ENCODE peak calls at places on chromosomes 3 and 15, in four cellular contexts. One of them, this sample, is unnamed.

GRCh38 chr3:47643092-47643491 is 64.4 kb upstream of the CSPG5 start:
- DNase-seq in PC-9: no peak
- DNase-seq in M059J: no peak
- DNase-seq in NCI-H2171: no peak
- DNase-seq in this sample: no peak

GRCh38 chr15:63046927-63047760 is 4.6 kb downstream of the TPM1 start:
- DNase-seq in PC-9: no peak
- DNase-seq in M059J: peak; percentile 86
- DNase-seq in NCI-H2171: no peak
- DNase-seq in this sample: peak; percentile 46

GRCh38 chr3:29721789-29722188 is 440.9 kb downstream of the RBMS3 start:
- DNase-seq in PC-9: no peak
- DNase-seq in M059J: no peak
- DNase-seq in NCI-H2171: no peak
- DNase-seq in this sample: no peak

GRCh38 chr3:104763007-104763406 is 603.7 kb upstream of the ALCAM start:
- DNase-seq in PC-9: peak; percentile 10
- DNase-seq in M059J: peak; percentile 79
- DNase-seq in NCI-H2171: no peak
- DNase-seq in this sample: peak; percentile 90

GRCh38 chr3:155391104-155391503 is 97.6 kb upstream of the STRIT1 start:
- DNase-seq in PC-9: no peak
- DNase-seq in M059J: no peak
- DNase-seq in NCI-H2171: no peak
- DNase-seq in this sample: no peak

GRCh38 chr3:157110761-157111238 is 49.1 kb downstream of the CCNL1 start:
- DNase-seq in PC-9: no peak
- DNase-seq in M059J: no peak
- DNase-seq in NCI-H2171: no peak
- DNase-seq in this sample: no peak

GRCh38 chr3:159928692-159929091 is 59.9 kb upstream of the IL12A start:
- DNase-seq in PC-9: peak; percentile 72
- DNase-seq in M059J: peak; percentile 100
- DNase-seq in NCI-H2171: no peak
- DNase-seq in this sample: peak; percentile 94

GRCh38 chr3:53085476-53085875 is 39.6 kb upstream of the SFMBT1 start:
- DNase-seq in PC-9: no peak
- DNase-seq in M059J: no peak
- DNase-seq in NCI-H2171: no peak
- DNase-seq in this sample: no peak

GRCh38 chr15:58549013-58549779 is 117.4 kb downstream of the LIPC start:
- DNase-seq in PC-9: no peak
- DNase-seq in M059J: peak; percentile 49
- DNase-seq in NCI-H2171: peak; percentile 41
- DNase-seq in this sample: no peak

GRCh38 chr15:38398134-38398533 is 55.8 kb upstream of the FAM98B start:
- DNase-seq in PC-9: peak; percentile 38
- DNase-seq in M059J: peak; percentile 98
- DNase-seq in NCI-H2171: no peak
- DNase-seq in this sample: peak; percentile 94

GRCh38 chr3:173411288-173412064 is 13.9 kb downstream of the NLGN1 start:
- DNase-seq in PC-9: peak; percentile 35
- DNase-seq in M059J: peak; percentile 51
- DNase-seq in NCI-H2171: no peak
- DNase-seq in this sample: peak; percentile 71

GRCh38 chr15:62254137-62254934 is 89.3 kb upstream of the C2CD4B start:
- DNase-seq in PC-9: peak; percentile 63
- DNase-seq in M059J: peak; percentile 46
- DNase-seq in NCI-H2171: peak; percentile 40
- DNase-seq in this sample: peak; percentile 72

This sample was measured in astrocyte of the hippocampus.